ENCODE peak calls at places on chromosomes 3 and 15, in four cellular contexts. One of them, this sample, is unnamed.

GRCh38 chr3:64214002-64214696 is 11.1 kb downstream of the PRICKLE2 start:
- DNase-seq in NCI-H1105 treated with DMSO at 0.1 percent for 48 hours: peak
- DNase-seq in adrenal gland: peak
- DNase-seq in fibroblast of pulmonary artery: peak
- DNase-seq in this sample: peak

GRCh38 chr15:88852476-88852875 is 42.9 kb downstream of the HAPLN3 start:
- DNase-seq in NCI-H1105 treated with DMSO at 0.1 percent for 48 hours: no peak
- DNase-seq in adrenal gland: no peak
- DNase-seq in fibroblast of pulmonary artery: no peak
- DNase-seq in this sample: no peak

GRCh38 chr3:153244961-153245360 is 82.9 kb downstream of the RAP2B start:
- DNase-seq in NCI-H1105 treated with DMSO at 0.1 percent for 48 hours: no peak
- DNase-seq in adrenal gland: no peak
- DNase-seq in fibroblast of pulmonary artery: peak
- DNase-seq in this sample: no peak

GRCh38 chr3:122893754-122894668 is 99.1 kb downstream of the SLC49A4 start:
- DNase-seq in NCI-H1105 treated with DMSO at 0.1 percent for 48 hours: no peak
- DNase-seq in adrenal gland: no peak
- DNase-seq in fibroblast of pulmonary artery: no peak
- DNase-seq in this sample: no peak

GRCh38 chr3:12601072-12601471 is 44.2 kb downstream of the MKRN2 start:
- DNase-seq in NCI-H1105 treated with DMSO at 0.1 percent for 48 hours: no peak
- DNase-seq in adrenal gland: no peak
- DNase-seq in fibroblast of pulmonary artery: peak
- DNase-seq in this sample: no peak

GRCh38 chr3:10454907-10455306 is 50.5 kb downstream of the ATP2B2 start:
- DNase-seq in NCI-H1105 treated with DMSO at 0.1 percent for 48 hours: no peak
- DNase-seq in adrenal gland: no peak
- DNase-seq in fibroblast of pulmonary artery: no peak
- DNase-seq in this sample: no peak

GRCh38 chr3:109608574-109608973 is 271.2 kb upstream of the DPPA4 start:
- DNase-seq in NCI-H1105 treated with DMSO at 0.1 percent for 48 hours: no peak
- DNase-seq in adrenal gland: no peak
- DNase-seq in fibroblast of pulmonary artery: no peak
- DNase-seq in this sample: no peak

GRCh38 chr3:136195258-136196063 is 674 bp downstream of the MSL2 start:
- DNase-seq in NCI-H1105 treated with DMSO at 0.1 percent for 48 hours: peak
- DNase-seq in adrenal gland: peak
- DNase-seq in fibroblast of pulmonary artery: peak
- DNase-seq in this sample: peak

GRCh38 chr3:33360136-33360825 is 79.9 kb downstream of the UBP1 start:
- DNase-seq in NCI-H1105 treated with DMSO at 0.1 percent for 48 hours: no peak
- DNase-seq in adrenal gland: no peak
- DNase-seq in fibroblast of pulmonary artery: peak
- DNase-seq in this sample: no peak

GRCh38 chr3:111284485-111285187 is 213.0 kb downstream of the NECTIN3 start:
- DNase-seq in NCI-H1105 treated with DMSO at 0.1 percent for 48 hours: peak
- DNase-seq in adrenal gland: no peak
- DNase-seq in fibroblast of pulmonary artery: no peak
- DNase-seq in this sample: no peak

GRCh38 chr15:101490922-101491738 is 1.6 kb upstream of the PCSK6 start:
- DNase-seq in NCI-H1105 treated with DMSO at 0.1 percent for 48 hours: no peak
- DNase-seq in adrenal gland: no peak
- DNase-seq in fibroblast of pulmonary artery: no peak
- DNase-seq in this sample: no peak

GRCh38 chr3:139629033-139629432 is 48.7 kb downstream of the NMNAT3 start:
- DNase-seq in NCI-H1105 treated with DMSO at 0.1 percent for 48 hours: peak
- DNase-seq in adrenal gland: no peak
- DNase-seq in fibroblast of pulmonary artery: peak
- DNase-seq in this sample: no peak

GRCh38 chr15:101509279-101509678 is 19.8 kb upstream of the PCSK6 start:
- DNase-seq in NCI-H1105 treated with DMSO at 0.1 percent for 48 hours: no peak
- DNase-seq in adrenal gland: no peak
- DNase-seq in fibroblast of pulmonary artery: no peak
- DNase-seq in this sample: no peak

GRCh38 chr15:81357178-81357686 is 16.8 kb downstream of the TMC3 start:
- DNase-seq in NCI-H1105 treated with DMSO at 0.1 percent for 48 hours: no peak
- DNase-seq in adrenal gland: no peak
- DNase-seq in fibroblast of pulmonary artery: no peak
- DNase-seq in this sample: no peak

GRCh38 chr3:27721717-27722564 is at the start of gene EOMES:
- DNase-seq in NCI-H1105 treated with DMSO at 0.1 percent for 48 hours: peak
- DNase-seq in adrenal gland: peak
- DNase-seq in fibroblast of pulmonary artery: peak
- DNase-seq in this sample: no peak

GRCh38 chr15:100803158-100803440 is 76.5 kb upstream of the ALDH1A3 start:
- DNase-seq in NCI-H1105 treated with DMSO at 0.1 percent for 48 hours: no peak
- DNase-seq in adrenal gland: no peak
- DNase-seq in fibroblast of pulmonary artery: no peak
- DNase-seq in this sample: no peak

GRCh38 chr3:100084100-100084806 is 30.0 kb downstream of the FILIP1L start:
- DNase-seq in NCI-H1105 treated with DMSO at 0.1 percent for 48 hours: no peak
- DNase-seq in adrenal gland: no peak
- DNase-seq in fibroblast of pulmonary artery: no peak
- DNase-seq in this sample: no peak

GRCh38 chr3:117665311-117665710 is 955.7 kb downstream of the TUSC7 start:
- DNase-seq in NCI-H1105 treated with DMSO at 0.1 percent for 48 hours: peak
- DNase-seq in adrenal gland: peak
- DNase-seq in fibroblast of pulmonary artery: no peak
- DNase-seq in this sample: no peak

GRCh38 chr3:45604999-45605398 is 10.4 kb downstream of the LIMD1 start:
- DNase-seq in NCI-H1105 treated with DMSO at 0.1 percent for 48 hours: no peak
- DNase-seq in adrenal gland: no peak
- DNase-seq in fibroblast of pulmonary artery: no peak
- DNase-seq in this sample: no peak

GRCh38 chr3:185781759-185782158 is 43.1 kb downstream of the IGF2BP2 start:
- DNase-seq in NCI-H1105 treated with DMSO at 0.1 percent for 48 hours: no peak
- DNase-seq in adrenal gland: no peak
- DNase-seq in fibroblast of pulmonary artery: peak
- DNase-seq in this sample: no peak

GRCh38 chr3:75737831-75738493 is 47.4 kb downstream of the ZNF717 start:
- DNase-seq in NCI-H1105 treated with DMSO at 0.1 percent for 48 hours: no peak
- DNase-seq in adrenal gland: no peak
- DNase-seq in fibroblast of pulmonary artery: peak
- DNase-seq in this sample: no peak

GRCh38 chr3:7787871-7788828 is 713.5 kb upstream of the LMCD1 start:
- DNase-seq in NCI-H1105 treated with DMSO at 0.1 percent for 48 hours: no peak
- DNase-seq in adrenal gland: no peak
- DNase-seq in fibroblast of pulmonary artery: peak
- DNase-seq in this sample: no peak

GRCh38 chr3:195385526-195385925 is 57.3 kb downstream of the ACAP2 start:
- DNase-seq in NCI-H1105 treated with DMSO at 0.1 percent for 48 hours: no peak
- DNase-seq in adrenal gland: no peak
- DNase-seq in fibroblast of pulmonary artery: peak
- DNase-seq in this sample: no peak

GRCh38 chr15:39417766-39418165 is 163.1 kb upstream of the THBS1 start:
- DNase-seq in NCI-H1105 treated with DMSO at 0.1 percent for 48 hours: no peak
- DNase-seq in adrenal gland: no peak
- DNase-seq in fibroblast of pulmonary artery: no peak
- DNase-seq in this sample: no peak

GRCh38 chr15:88716543-88717341 is 77.9 kb downstream of the ISG20 start:
- DNase-seq in NCI-H1105 treated with DMSO at 0.1 percent for 48 hours: no peak
- DNase-seq in adrenal gland: no peak
- DNase-seq in fibroblast of pulmonary artery: no peak
- DNase-seq in this sample: no peak

GRCh38 chr3:38121832-38122461 is 15.0 kb downstream of the ACAA1 start:
- DNase-seq in NCI-H1105 treated with DMSO at 0.1 percent for 48 hours: no peak
- DNase-seq in adrenal gland: no peak
- DNase-seq in fibroblast of pulmonary artery: no peak
- DNase-seq in this sample: no peak

GRCh38 chr3:174322789-174323188 is 536.3 kb upstream of the NAALADL2 start:
- DNase-seq in NCI-H1105 treated with DMSO at 0.1 percent for 48 hours: no peak
- DNase-seq in adrenal gland: no peak
- DNase-seq in fibroblast of pulmonary artery: no peak
- DNase-seq in this sample: no peak

GRCh38 chr3:13518516-13519351 is 30.2 kb upstream of the FBLN2 start:
- DNase-seq in NCI-H1105 treated with DMSO at 0.1 percent for 48 hours: no peak
- DNase-seq in adrenal gland: no peak
- DNase-seq in fibroblast of pulmonary artery: peak
- DNase-seq in this sample: no peak

GRCh38 chr15:73326157-73326556 is 42.6 kb downstream of the HCN4 start:
- DNase-seq in NCI-H1105 treated with DMSO at 0.1 percent for 48 hours: no peak
- DNase-seq in adrenal gland: no peak
- DNase-seq in fibroblast of pulmonary artery: no peak
- DNase-seq in this sample: no peak

GRCh38 chr3:129429597-129429996 is 1.2 kb upstream of the EFCAB12 start:
- DNase-seq in NCI-H1105 treated with DMSO at 0.1 percent for 48 hours: no peak
- DNase-seq in adrenal gland: no peak
- DNase-seq in fibroblast of pulmonary artery: no peak
- DNase-seq in this sample: no peak

GRCh38 chr15:35309886-35310285 is 224.8 kb upstream of the NANOGP8 start:
- DNase-seq in NCI-H1105 treated with DMSO at 0.1 percent for 48 hours: no peak
- DNase-seq in adrenal gland: no peak
- DNase-seq in fibroblast of pulmonary artery: no peak
- DNase-seq in this sample: no peak

GRCh38 chr3:97389883-97390282 is 374.7 kb upstream of the ARL6 start:
- DNase-seq in NCI-H1105 treated with DMSO at 0.1 percent for 48 hours: peak
- DNase-seq in adrenal gland: no peak
- DNase-seq in fibroblast of pulmonary artery: no peak
- DNase-seq in this sample: no peak

GRCh38 chr3:44442591-44443309 is 34.7 kb downstream of the ZNF445 start:
- DNase-seq in NCI-H1105 treated with DMSO at 0.1 percent for 48 hours: no peak
- DNase-seq in adrenal gland: no peak
- DNase-seq in fibroblast of pulmonary artery: no peak
- DNase-seq in this sample: no peak

GRCh38 chr3:156298938-156299337 is 178.6 kb downstream of the KCNAB1 start:
- DNase-seq in NCI-H1105 treated with DMSO at 0.1 percent for 48 hours: no peak
- DNase-seq in adrenal gland: peak
- DNase-seq in fibroblast of pulmonary artery: no peak
- DNase-seq in this sample: no peak

GRCh38 chr15:62108411-62108810 is 41.6 kb downstream of the C2CD4A start:
- DNase-seq in NCI-H1105 treated with DMSO at 0.1 percent for 48 hours: no peak
- DNase-seq in adrenal gland: no peak
- DNase-seq in fibroblast of pulmonary artery: peak
- DNase-seq in this sample: no peak

GRCh38 chr15:49331951-49332350 is 91.1 kb upstream of the FGF7 start:
- DNase-seq in NCI-H1105 treated with DMSO at 0.1 percent for 48 hours: no peak
- DNase-seq in adrenal gland: no peak
- DNase-seq in fibroblast of pulmonary artery: no peak
- DNase-seq in this sample: no peak

GRCh38 chr3:176954517-176954916 is 242.8 kb downstream of the TBL1XR1 start:
- DNase-seq in NCI-H1105 treated with DMSO at 0.1 percent for 48 hours: no peak
- DNase-seq in adrenal gland: no peak
- DNase-seq in fibroblast of pulmonary artery: no peak
- DNase-seq in this sample: no peak

GRCh38 chr15:70669966-70670658 is 93.2 kb downstream of the UACA start:
- DNase-seq in NCI-H1105 treated with DMSO at 0.1 percent for 48 hours: peak
- DNase-seq in adrenal gland: no peak
- DNase-seq in fibroblast of pulmonary artery: peak
- DNase-seq in this sample: peak

GRCh38 chr15:74317820-74318375 is 49.5 kb downstream of the CYP11A1 start:
- DNase-seq in NCI-H1105 treated with DMSO at 0.1 percent for 48 hours: peak
- DNase-seq in adrenal gland: peak
- DNase-seq in fibroblast of pulmonary artery: peak
- DNase-seq in this sample: peak